ENCODE peak calls at places on chromosomes 11 and 22, in four cellular contexts. W is foreskin fibroblast, G is brain microvascular endothelial cell, K is transverse colon. M is an unnamed sample.
A peak's percentile ranks its signal among the peaks of the same experiment; 100 is the strongest.

GRCh38 chr11:27317751-27318150 is 45.3 kb downstream of the CCDC34 start:
- DNase-seq in W (peak; percentile 57), G (peak; percentile 76), K (no peak), M (no peak)

GRCh38 chr22:31651667-31652066 is 10.3 kb downstream of the PISD start:
- DNase-seq in W (no peak), G (no peak), K (no peak), M (no peak)

GRCh38 chr11:33802414-33802950 is 28.2 kb upstream of the FBXO3 start:
- DNase-seq in W (peak; percentile 78), G (peak; percentile 89), K (peak; percentile 49), M (peak; percentile 67)

GRCh38 chr11:133476570-133477262 is 55.6 kb downstream of the OPCML start:
- DNase-seq in W (no peak), G (no peak), K (no peak), M (no peak)

GRCh38 chr11:5891216-5891800 is 1.7 kb upstream of the OR52E5 start:
- DNase-seq in W (no peak), G (no peak), K (no peak), M (no peak)

GRCh38 chr22:28702891-28703290 is 23.3 kb upstream of the TTC28 start:
- DNase-seq in W (no peak), G (no peak), K (no peak), M (no peak)

GRCh38 chr11:67354314-67355022 is 1.1 kb upstream of the POLD4 start:
- DNase-seq in W (peak; percentile 99), G (peak; percentile 97), K (peak; percentile 90), M (peak; percentile 76)

GRCh38 chr11:12925520-12925919 is 83.6 kb upstream of the RASSF10 start:
- DNase-seq in W (no peak), G (no peak), K (no peak), M (no peak)

GRCh38 chr22:46547179-46547882 is 9.9 kb upstream of the CELSR1 start:
- DNase-seq in W (peak; percentile 81), G (peak; percentile 64), K (no peak), M (no peak)

GRCh38 chr11:45300715-45301114 is 14.6 kb upstream of the SYT13 start:
- DNase-seq in W (no peak), G (no peak), K (no peak), M (no peak)

GRCh38 chr11:130829801-130830562 is 86.3 kb downstream of the SNX19 start:
- DNase-seq in W (no peak), G (no peak), K (peak; percentile 28), M (no peak)

GRCh38 chr11:119993732-119994131 is 144.2 kb downstream of the TRIM29 start:
- DNase-seq in W (no peak), G (no peak), K (peak; percentile 30), M (no peak)

GRCh38 chr11:119996556-119996955 is 141.4 kb downstream of the TRIM29 start:
- DNase-seq in W (no peak), G (no peak), K (no peak), M (no peak)

GRCh38 chr11:119995730-119996491 is 142.0 kb downstream of the TRIM29 start:
- DNase-seq in W (no peak), G (no peak), K (no peak), M (no peak)

GRCh38 chr11:120001161-120002135 is 136.5 kb downstream of the TRIM29 start:
- DNase-seq in W (no peak), G (no peak), K (no peak), M (no peak)

GRCh38 chr11:119999220-119999619 is 138.7 kb downstream of the TRIM29 start:
- DNase-seq in W (no peak), G (no peak), K (no peak), M (no peak)
- TF ChIP-seq CTCF in W (no peak), G (peak; percentile 22), K (no peak), M (no peak)

GRCh38 chr22:42957544-42957943 is 57.4 kb downstream of the PACSIN2 start:
- DNase-seq in W (no peak), G (no peak), K (no peak), M (no peak)

GRCh38 chr22:42960146-42960509 is 54.8 kb downstream of the PACSIN2 start:
- DNase-seq in W (no peak), G (no peak), K (no peak), M (no peak)

GRCh38 chr22:42958937-42959336 is 56.0 kb downstream of the PACSIN2 start:
- DNase-seq in W (no peak), G (no peak), K (no peak), M (no peak)

GRCh38 chr22:42957958-42958357 is 57.0 kb downstream of the PACSIN2 start:
- DNase-seq in W (no peak), G (no peak), K (no peak), M (no peak)

GRCh38 chr22:42959472-42960145 is 55.3 kb downstream of the PACSIN2 start:
- DNase-seq in W (no peak), G (peak; percentile 94), K (peak; percentile 62), M (peak; percentile 48)
- H3K4me3 ChIP-seq in W (no peak overlapping the region), G (peak overlapping the region; percentile 15), K (peak overlapping the region; percentile 8), M (peak overlapping the region; percentile 3)

GRCh38 chr11:46916669-46917108 is 1.7 kb downstream of the LRP4 start:
- DNase-seq in W (peak; percentile 76), G (peak; percentile 45), K (peak; percentile 62), M (no peak)
- TF ChIP-seq CTCF in W (peak; percentile 43), G (peak; percentile 58), K (no peak), M (peak; percentile 48)

DNA sequence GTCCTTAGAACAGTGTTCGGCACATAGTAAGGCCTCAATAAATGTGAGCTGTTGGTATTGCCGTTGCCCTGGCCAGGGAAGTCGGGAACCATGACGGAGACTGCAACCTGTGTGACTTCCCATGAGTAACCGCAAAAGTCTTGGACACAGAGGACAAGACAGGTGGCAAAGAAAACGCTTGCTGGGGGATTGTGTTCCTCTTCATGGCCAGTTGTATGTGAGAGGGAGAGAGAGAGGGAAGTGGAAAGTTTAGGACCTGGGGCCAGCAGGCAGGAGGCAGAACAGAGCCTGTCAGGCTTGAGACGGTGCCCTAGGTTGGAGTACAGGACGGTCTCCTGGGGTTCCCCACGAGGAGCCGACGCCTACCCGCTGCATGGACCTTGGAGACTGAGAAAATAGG is 90.2 kb downstream of the CEP164 start:
- DNase-seq in W (no peak), G (no peak), K (no peak), M (no peak)
- H3K4me3 ChIP-seq in W (no peak overlapping the region), G (no peak overlapping the region), K (no peak overlapping the region), M (no peak overlapping the region)

GRCh38 chr11:74094393-74094792 is 76.4 kb downstream of the C2CD3 start:
- DNase-seq in W (no peak), G (no peak), K (no peak), M (no peak)

GRCh38 chr11:74091549-74091948 is 79.3 kb downstream of the C2CD3 start:
- DNase-seq in W (no peak), G (no peak), K (no peak), M (no peak)

GRCh38 chr11:74086242-74086884 is 77.5 kb upstream of the UCP3 start:
- DNase-seq in W (no peak), G (no peak), K (no peak), M (no peak)

GRCh38 chr11:74092425-74092824 is 78.4 kb downstream of the C2CD3 start:
- DNase-seq in W (no peak), G (no peak), K (no peak), M (no peak)

DNA sequence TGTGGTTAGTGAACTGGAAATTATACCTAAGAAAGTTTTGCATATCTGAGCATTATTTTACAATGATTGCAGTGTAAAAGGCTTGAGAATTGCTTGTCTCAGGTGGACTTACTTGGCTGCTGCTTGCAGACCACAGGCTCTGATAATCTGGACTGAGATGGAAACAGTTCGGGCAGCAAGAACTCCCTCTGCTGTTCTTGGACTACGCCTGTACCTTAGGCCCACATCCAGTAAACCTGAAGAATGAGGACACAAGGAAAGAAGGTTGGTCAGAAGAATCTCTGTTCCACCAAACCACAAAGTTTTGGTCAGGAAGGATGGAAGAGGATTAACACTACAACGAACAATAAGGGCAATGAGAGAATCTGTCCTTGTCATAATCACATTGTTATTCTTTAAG is 80.1 kb downstream of the C2CD3 start:
- DNase-seq in W (no peak), G (no peak), K (no peak), M (no peak)
- TF ChIP-seq CTCF in W (peak; percentile 9), G (peak; percentile 64), K (no peak), M (peak; percentile 41)

GRCh38 chr11:76579047-76579751 is 91.3 kb downstream of the LRRC32 start:
- DNase-seq in W (no peak), G (no peak), K (no peak), M (no peak)
- H3K4me3 ChIP-seq in W (no peak overlapping the region), G (no peak overlapping the region), K (no peak overlapping the region), M (no peak overlapping the region)

DNA sequence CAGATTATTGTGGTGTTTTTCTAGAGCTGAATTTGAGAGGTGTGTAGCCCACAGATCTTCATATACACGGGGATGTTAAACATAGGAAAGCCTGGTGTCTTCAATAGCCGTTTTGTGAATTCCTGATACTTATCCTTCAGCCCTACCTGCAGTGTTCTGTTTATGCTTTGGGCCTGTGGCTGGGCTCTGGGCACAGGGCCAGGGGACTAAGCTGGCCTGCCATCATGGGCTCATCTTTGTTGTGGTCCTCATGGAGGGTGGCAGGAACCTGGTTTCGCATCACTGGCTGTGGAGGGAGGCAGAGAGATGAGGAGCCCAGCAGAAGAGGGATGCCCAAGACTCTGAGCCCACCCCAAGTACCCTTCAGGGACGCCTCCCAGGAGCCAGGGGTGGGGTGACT is 112.4 kb downstream of the CACNA1I start:
- DNase-seq in W (no peak), G (no peak), K (no peak), M (no peak)
- TF ChIP-seq CTCF in W (no peak), G (no peak), K (no peak), M (no peak)

GRCh38 chr11:121721961-121722360 is 269.2 kb upstream of the SORL1-AS1 start:
- DNase-seq in W (no peak), G (no peak), K (no peak), M (no peak)
- H3K4me3 ChIP-seq in W (peak overlapping the region; percentile 62), G (peak overlapping the region; percentile 52), K (peak overlapping the region; percentile 43), M (peak overlapping the region; percentile 58)

DNA sequence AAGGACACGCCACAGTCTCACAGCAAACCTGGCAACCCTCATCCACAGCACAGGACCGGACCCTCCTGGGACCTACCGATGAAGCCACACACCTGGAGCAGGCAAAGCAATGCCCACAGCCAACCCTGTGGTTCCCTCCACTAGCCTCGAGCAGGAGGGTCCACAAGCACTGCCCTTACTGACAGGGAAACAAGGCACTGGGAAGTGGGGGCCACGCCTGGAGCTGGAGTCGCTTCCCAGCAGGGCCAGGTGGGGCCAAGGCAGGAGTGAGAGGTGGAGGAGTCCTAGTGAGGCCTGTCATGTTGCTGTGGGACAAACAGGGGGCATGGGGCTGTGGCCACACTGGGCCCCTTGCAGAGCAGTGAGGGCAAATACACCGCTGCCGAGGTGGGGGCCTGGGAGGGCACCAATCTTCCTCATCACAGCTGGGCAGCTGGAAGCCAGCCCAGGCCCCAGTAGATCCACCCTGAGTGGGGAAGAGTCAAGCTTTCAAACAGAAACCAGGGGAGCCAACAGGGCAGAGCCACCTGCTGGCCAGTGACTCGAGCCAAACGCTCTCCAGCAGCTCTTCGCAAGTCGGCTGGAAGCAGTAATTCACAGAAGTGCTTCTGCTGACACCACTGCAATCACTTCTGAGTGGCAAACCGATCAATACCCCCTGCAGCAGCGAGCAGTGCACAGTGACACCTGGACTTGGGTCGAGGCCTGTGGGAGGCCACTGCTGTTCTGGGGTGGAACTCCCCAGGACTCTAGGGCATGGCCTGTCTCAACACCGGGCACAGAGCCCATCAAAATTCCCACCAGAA is 13.7 kb downstream of the SULT4A1 start:
- DNase-seq in W (peak; percentile 19), G (no peak), K (no peak), M (no peak)
- TF ChIP-seq CTCF in W (peak; percentile 55), G (peak; percentile 66), K (no peak), M (peak; percentile 63)

M was measured in AG04450.